ENCODE peak calls at places on chromosomes 2 and 18, in seven cellular contexts. K is transverse colon; L is neural progenitor cell; F is PC-3; G is effector memory CD4-positive, alpha-beta T cell; Q is left ventricle myocardium inferior; D is stomach. P is an unnamed sample. For H3K4me1, the result is how much of the 10 kb centered on the place peaks cover.

GRCh38 chr2:102114290-102114721 is 28.2 kb upstream of the IL1R1 start:
- DNase-seq in K (no peak), L (no peak), F (no peak), G (no peak), Q (no peak), D (no peak), P (no peak)

GRCh38 chr18:9614401-9615279 is at the start of gene PPP4R1:
- DNase-seq in K (peak), L (peak), F (peak), G (peak), Q (peak), D (peak), P (peak)

GRCh38 chr2:224909885-224910517 is 132.3 kb downstream of the DOCK10 start:
- DNase-seq in K (no peak), L (peak), F (no peak), G (peak), Q (peak), D (peak), P (no peak)

GRCh38 chr2:128664499-128664971 is 345.9 kb upstream of the HS6ST1 start:
- DNase-seq in K (no peak), L (peak), F (no peak), G (no peak), Q (no peak), D (no peak), P (no peak)

GRCh38 chr2:11582526-11583202 is 48.8 kb downstream of the GREB1 start:
- DNase-seq in K (peak), L (peak), F (peak), G (peak), Q (peak), D (peak), P (peak)

GRCh38 chr2:144812288-144812687 is 292.4 kb upstream of the ZEB2 start:
- DNase-seq in K (no peak), L (no peak), F (no peak), G (no peak), Q (no peak), D (no peak), P (no peak)

GRCh38 chr2:209470466-209470865 is 46.6 kb downstream of the MAP2 start:
- DNase-seq in K (no peak), L (no peak), F (no peak), G (no peak), Q (no peak), D (no peak), P (no peak)

GRCh38 chr2:43139996-43140621 is 86.3 kb downstream of the ZFP36L2 start:
- DNase-seq in K (no peak), L (no peak), F (no peak), G (no peak), Q (peak), D (no peak), P (no peak)

GRCh38 chr2:164479460-164479859 is 141.8 kb downstream of the GRB14 start:
- DNase-seq in K (no peak), L (peak), F (peak), G (no peak), Q (no peak), D (no peak), P (no peak)

GRCh38 chr2:85132834-85133637 is at the start of gene TCF7L1:
- DNase-seq in K (peak), L (peak), F (peak), G (no peak), Q (peak), D (peak), P (no peak)

GRCh38 chr2:54666741-54667639 is 56.5 kb upstream of the EML6 start:
- DNase-seq in K (no peak), L (no peak), F (no peak), G (no peak), Q (peak), D (peak), P (no peak)

GRCh38 chr2:5449867-5450266 is 242.3 kb upstream of the SOX11 start:
- DNase-seq in K (no peak), L (no peak), F (no peak), G (no peak), Q (no peak), D (no peak), P (no peak)

GRCh38 chr2:20728114-20728758 is 61.3 kb downstream of the GDF7 start:
- DNase-seq in K (no peak), L (peak), F (no peak), G (no peak), Q (no peak), D (no peak), P (no peak)

GRCh38 chr18:33923980-33924379 is 300.7 kb downstream of the NOL4 start:
- DNase-seq in K (no peak), L (no peak), F (no peak), G (no peak), Q (no peak), D (no peak), P (no peak)

GRCh38 chr2:207073791-207074678 is 91.7 kb downstream of the KLF7 start:
- DNase-seq in K (no peak), L (no peak), F (peak), G (no peak), Q (no peak), D (no peak), P (no peak)

GRCh38 chr18:13375302-13376255 is 157.0 kb downstream of the LDLRAD4 start:
- DNase-seq in K (no peak), L (no peak), F (peak), G (peak), Q (peak), D (no peak), P (peak)

GRCh38 chr2:218345491-218346176 is 11.0 kb upstream of the CATIP start:
- DNase-seq in K (no peak), L (no peak), F (no peak), G (no peak), Q (no peak), D (no peak), P (no peak)

GRCh38 chr2:99598435-99598834 is 108.6 kb upstream of the REV1 start:
- DNase-seq in K (no peak), L (no peak), F (no peak), G (no peak), Q (no peak), D (no peak), P (no peak)

GRCh38 chr2:9809064-9809356 is 34.3 kb upstream of the TAF1B start:
- DNase-seq in K (peak), L (no peak), F (peak), G (no peak), Q (no peak), D (peak), P (no peak)

GRCh38 chr2:174025271-174026121 is 60.3 kb upstream of the SP3 start:
- DNase-seq in K (peak), L (peak), F (no peak), G (no peak), Q (peak), D (peak), P (no peak)

GRCh38 chr2:43285987-43286386 is 59.6 kb upstream of the ZFP36L2 start:
- DNase-seq in K (no peak), L (no peak), F (no peak), G (no peak), Q (no peak), D (no peak), P (no peak)

GRCh38 chr2:192314800-192315481 is 120.2 kb upstream of the TMEFF2 start:
- DNase-seq in K (no peak), L (no peak), F (no peak), G (no peak), Q (no peak), D (no peak), P (no peak)

GRCh38 chr2:33395660-33396249 is 80.7 kb upstream of the RASGRP3 start:
- DNase-seq in K (peak), L (peak), F (peak), G (no peak), Q (no peak), D (peak), P (peak)

GRCh38 chr2:216034065-216034464 is 20.7 kb upstream of the MREG start:
- DNase-seq in K (peak), L (peak), F (peak), G (peak), Q (peak), D (peak), P (peak)

GRCh38 chr2:148650881-148651280 is 6.3 kb downstream of the EPC2 start:
- DNase-seq in K (no peak), L (no peak), F (no peak), G (no peak), Q (no peak), D (no peak), P (no peak)

GRCh38 chr2:49288113-49288710 is 133.9 kb upstream of the FSHR start:
- DNase-seq in K (no peak), L (no peak), F (no peak), G (no peak), Q (no peak), D (no peak), P (no peak)

GRCh38 chr2:8225257-8225656 is 456.6 kb upstream of the ID2 start:
- DNase-seq in K (no peak), L (no peak), F (no peak), G (no peak), Q (peak), D (no peak), P (no peak)

GRCh38 chr2:207796585-207797350 is 27.1 kb upstream of the FZD5 start:
- DNase-seq in K (peak), L (peak), F (peak), G (no peak), Q (no peak), D (peak), P (no peak)

GRCh38 chr2:187148059-187148714 is 299.2 kb upstream of the ZSWIM2 start:
- DNase-seq in K (no peak), L (no peak), F (no peak), G (no peak), Q (no peak), D (no peak), P (no peak)

GRCh38 chr18:2979027-2979570 is 33.8 kb downstream of the LPIN2 start:
- DNase-seq in K (no peak), L (no peak), F (no peak), G (no peak), Q (no peak), D (no peak), P (no peak)

GRCh38 chr18:22342625-22343024 is 75.1 kb downstream of the CTAGE1 start:
- DNase-seq in K (peak), L (no peak), F (peak), G (no peak), Q (no peak), D (peak), P (no peak)

GRCh38 chr2:152134488-152135280 is 35.8 kb upstream of the CACNB4 start:
- DNase-seq in K (no peak), L (no peak), F (no peak), G (no peak), Q (no peak), D (no peak), P (no peak)

GRCh38 chr2:189798312-189799029 is 14.2 kb downstream of the PMS1 start:
- DNase-seq in K (no peak), L (no peak), F (peak), G (no peak), Q (no peak), D (no peak), P (no peak)

GRCh38 chr2:188294547-188294946 is 2.9 kb downstream of the GULP1 start:
- DNase-seq in K (no peak), L (no peak), F (peak), G (no peak), Q (no peak), D (no peak), P (no peak)

GRCh38 chr2:237214963-237215362 is 129.3 kb downstream of the COPS8 start:
- DNase-seq in K (no peak), L (no peak), F (no peak), G (no peak), Q (no peak), D (no peak), P (no peak)
- H3K4me1 ChIP-seq in K (under half), L (under half), F (under half), G (under half), Q (under half), D (under half), P (under half)

GRCh38 chr18:60826346-60826745 is 453.8 kb upstream of the MC4R start:
- DNase-seq in K (no peak), L (peak), F (peak), G (no peak), Q (no peak), D (no peak), P (no peak)
- H3K27ac ChIP-seq in K (no peak), L (no peak), F (no peak), G (no peak), Q (no peak), D (no peak), P (no peak)

GRCh38 chr2:68767996-68768395 is 33.4 kb downstream of the ARHGAP25 start:
- DNase-seq in K (no peak), L (no peak), F (no peak), G (no peak), Q (no peak), D (no peak), P (no peak)

GRCh38 chr2:68765739-68766377 is 31.2 kb downstream of the ARHGAP25 start:
- DNase-seq in K (no peak), L (no peak), F (no peak), G (no peak), Q (no peak), D (no peak), P (no peak)

GRCh38 chr2:68767031-68767961 is 32.7 kb downstream of the ARHGAP25 start:
- DNase-seq in K (peak), L (no peak), F (no peak), G (peak), Q (no peak), D (no peak), P (peak)

GRCh38 chr2:68764781-68765385 is 30.3 kb downstream of the ARHGAP25 start:
- DNase-seq in K (no peak), L (no peak), F (no peak), G (no peak), Q (no peak), D (no peak), P (peak)

GRCh38 chr2:68766378-68766845 is 31.8 kb downstream of the ARHGAP25 start:
- DNase-seq in K (peak), L (no peak), F (no peak), G (peak), Q (peak), D (peak), P (peak)
- H3K4me3 ChIP-seq in K (peak), L (no peak), F (no peak), G (peak), Q (no peak), D (no peak), P (peak)

DNA sequence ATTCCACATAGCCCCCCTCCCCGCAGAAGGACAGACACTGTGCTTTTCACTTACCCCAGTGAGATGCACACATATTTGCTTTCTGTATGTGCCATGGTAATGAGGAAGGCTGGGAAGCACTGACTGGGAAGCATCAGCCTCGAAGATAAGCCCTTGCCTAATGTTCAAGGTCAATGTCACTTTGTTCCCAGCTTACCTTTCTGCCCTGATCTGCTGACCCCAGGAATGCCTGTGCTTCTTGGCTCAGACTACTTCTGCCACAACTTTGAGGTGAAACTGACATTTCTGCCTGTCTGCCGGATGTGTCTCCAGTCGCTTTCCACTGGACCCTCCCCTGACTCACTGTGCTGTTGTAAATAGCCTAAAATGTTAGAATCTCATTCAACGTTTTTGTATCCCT is 183.8 kb downstream of the PTPRM start:
- DNase-seq in K (no peak), L (no peak), F (no peak), G (no peak), Q (no peak), D (no peak), P (no peak)
- H3K4me1 ChIP-seq in K (under half), L (under half), F (under half), G (under half), Q (half or more), D (half or more), P (under half)

GRCh38 chr2:36700311-36700710 is 3.8 kb downstream of the VIT start:
- DNase-seq in K (no peak), L (no peak), F (no peak), G (no peak), Q (no peak), D (no peak), P (no peak)

GRCh38 chr2:36702781-36703180 is 6.3 kb downstream of the VIT start:
- DNase-seq in K (no peak), L (no peak), F (no peak), G (no peak), Q (no peak), D (no peak), P (no peak)

GRCh38 chr2:36704475-36705150 is 8.1 kb downstream of the VIT start:
- DNase-seq in K (no peak), L (no peak), F (no peak), G (no peak), Q (no peak), D (no peak), P (no peak)

GRCh38 chr2:36701391-36701795 is 4.9 kb downstream of the VIT start:
- DNase-seq in K (no peak), L (peak), F (peak), G (no peak), Q (no peak), D (no peak), P (no peak)

DNA sequence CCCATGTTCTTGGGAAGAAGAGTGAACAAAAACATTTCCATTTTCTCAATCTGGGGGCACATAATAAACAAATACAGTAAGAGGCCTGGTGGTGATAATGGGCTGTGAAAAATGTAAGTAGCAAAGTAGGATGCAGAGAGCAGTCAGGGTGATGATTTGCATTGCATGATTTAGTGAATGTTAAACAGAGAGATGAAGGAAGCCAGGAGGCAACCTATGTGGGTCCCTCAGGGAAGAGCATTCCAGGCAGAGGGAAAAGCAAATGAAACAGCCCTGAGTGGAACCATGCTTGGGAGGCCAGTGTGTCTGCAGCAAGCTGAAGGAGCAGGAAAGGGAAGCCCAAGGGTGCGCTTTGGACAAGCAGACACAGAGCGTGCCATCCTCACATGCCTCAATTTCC is 5.4 kb downstream of the VIT start:
- DNase-seq in K (no peak), L (no peak), F (no peak), G (no peak), Q (no peak), D (no peak), P (no peak)
- H3K27ac ChIP-seq in K (no peak), L (no peak), F (no peak), G (no peak), Q (peak), D (no peak), P (no peak)

GRCh38 chr2:199469514-199470360 is 12.0 kb upstream of the SATB2 start:
- DNase-seq in K (peak), L (peak), F (no peak), G (no peak), Q (no peak), D (no peak), P (no peak)
- H3K4me3 ChIP-seq in K (peak), L (peak), F (no peak), G (no peak), Q (no peak), D (peak), P (no peak)

GRCh38 chr2:170362895-170363582 is 185.1 kb downstream of the MYO3B start:
- DNase-seq in K (no peak), L (no peak), F (peak), G (no peak), Q (no peak), D (no peak), P (no peak)
- H3K4me1 ChIP-seq in K (under half), L (half or more), F (under half), G (under half), Q (under half), D (under half), P (under half)

GRCh38 chr2:234914371-234915154 is 37.3 kb upstream of the SH3BP4 start:
- DNase-seq in K (no peak), L (no peak), F (no peak), G (no peak), Q (no peak), D (no peak), P (no peak)

GRCh38 chr2:234911271-234911670 is 40.5 kb upstream of the SH3BP4 start:
- DNase-seq in K (no peak), L (no peak), F (peak), G (no peak), Q (no peak), D (no peak), P (no peak)

GRCh38 chr2:234913208-234913626 is 38.6 kb upstream of the SH3BP4 start:
- DNase-seq in K (no peak), L (no peak), F (no peak), G (no peak), Q (no peak), D (no peak), P (no peak)

GRCh38 chr2:234910186-234910679 is 41.6 kb upstream of the SH3BP4 start:
- DNase-seq in K (no peak), L (no peak), F (no peak), G (no peak), Q (no peak), D (no peak), P (no peak)

GRCh38 chr2:234912437-234912836 is 39.4 kb upstream of the SH3BP4 start:
- DNase-seq in K (no peak), L (no peak), F (no peak), G (no peak), Q (no peak), D (no peak), P (no peak)
- H3K27ac ChIP-seq in K (no peak), L (no peak), F (no peak), G (no peak), Q (no peak), D (no peak), P (no peak)

GRCh38 chr2:61634512-61634911 is 96.4 kb upstream of the XPO1 start:
- DNase-seq in K (no peak), L (peak), F (no peak), G (no peak), Q (no peak), D (no peak), P (no peak)
- H3K4me3 ChIP-seq in K (no peak), L (no peak), F (no peak), G (no peak), Q (no peak), D (no peak), P (no peak)

P was measured in naive thymus-derived CD4-positive, alpha-beta T cell.